ENCODE peak calls at places on chromosome 11, in seven cellular contexts. W is sigmoid colon, X is GM12878, S is GM23338, K is HL-60, B is SK-N-SH, Q is K562. G is an unnamed sample.

GRCh38 chr11:793556-793955 is 3.7 kb upstream of the CEND1 start:
- DNase-seq in Q (no peak), W (no peak), B (no peak), X (no peak), S (no peak), K (no peak), G (no peak)

GRCh38 chr11:84865791-84866535 is 761.2 kb downstream of the DLG2 start:
- DNase-seq in S (no peak), B (no peak), W (no peak), Q (no peak), K (no peak), X (no peak), G (no peak)

GRCh38 chr11:13463779-13464290 is 813 bp upstream of the BTBD10 start:
- DNase-seq in B (no peak), Q (peak), W (no peak), K (peak), S (no peak), X (no peak), G (no peak)

GRCh38 chr11:89503422-89503821 is 12.2 kb upstream of the NOX4 start:
- DNase-seq in X (no peak), Q (no peak), S (no peak), K (no peak), B (no peak), W (no peak), G (no peak)

GRCh38 chr11:106333678-106334077 is 256.2 kb downstream of the AASDHPPT start:
- DNase-seq in B (no peak), X (no peak), S (no peak), K (no peak), W (no peak), Q (no peak), G (no peak)

GRCh38 chr11:68020575-68020974 is 9.9 kb upstream of the NDUFS8 start:
- DNase-seq in W (no peak), K (no peak), B (peak), Q (no peak), S (peak), X (no peak), G (peak)

GRCh38 chr11:129955282-129955681 is 47.4 kb downstream of the PRDM10 start:
- DNase-seq in W (no peak), B (no peak), Q (no peak), X (no peak), K (no peak), S (no peak), G (no peak)

GRCh38 chr11:71120346-71120963 is 131.9 kb downstream of the SHANK2 start:
- DNase-seq in W (no peak), Q (peak), X (no peak), S (peak), K (no peak), B (no peak), G (peak)

GRCh38 chr11:21289686-21290085 is 620.3 kb downstream of the NELL1 start:
- DNase-seq in W (no peak), Q (no peak), B (no peak), X (no peak), K (no peak), S (peak), G (no peak)

GRCh38 chr11:6705905-6706535 is 22.9 kb upstream of the MRPL17 start:
- DNase-seq in Q (peak), W (no peak), S (peak), B (peak), K (peak), X (no peak), G (peak)

GRCh38 chr11:117814766-117815261 is 9.7 kb downstream of the FXYD2 start:
- DNase-seq in S (no peak), B (no peak), Q (peak), W (peak), X (peak), K (peak), G (peak)

GRCh38 chr11:118715837-118716260 is 36.4 kb upstream of the TREH start:
- DNase-seq in X (no peak), B (no peak), S (peak), K (no peak), W (no peak), Q (peak), G (no peak)

GRCh38 chr11:44247508-44247907 is 62.4 kb downstream of the ALX4 start:
- DNase-seq in W (no peak), B (no peak), K (no peak), S (no peak), X (no peak), Q (no peak), G (no peak)

GRCh38 chr11:25766332-25767015 is 565.5 kb upstream of the ANO3 start:
- DNase-seq in B (no peak), K (no peak), W (no peak), S (no peak), Q (no peak), X (no peak), G (no peak)

GRCh38 chr11:25771605-25772004 is 560.3 kb upstream of the ANO3 start:
- DNase-seq in Q (no peak), K (no peak), X (no peak), S (no peak), B (no peak), W (no peak), G (no peak)

GRCh38 chr11:25769287-25769686 is 562.6 kb upstream of the ANO3 start:
- DNase-seq in W (no peak), Q (no peak), B (no peak), K (no peak), X (no peak), S (no peak), G (no peak)
- TF ChIP-seq POLR2AphosphoS5 in W (no peak), Q (no peak), B (no peak), K (no peak), X (no peak), S (no peak), G (no peak)

GRCh38 chr11:45354976-45355705 is 69.0 kb upstream of the SYT13 start:
- DNase-seq in S (peak), X (no peak), W (peak), B (peak), Q (peak), K (peak), G (peak)
- TF ChIP-seq POLR2AphosphoS5 in S (peak), X (no peak), W (peak), B (peak), Q (peak), K (peak), G (peak)

DNA sequence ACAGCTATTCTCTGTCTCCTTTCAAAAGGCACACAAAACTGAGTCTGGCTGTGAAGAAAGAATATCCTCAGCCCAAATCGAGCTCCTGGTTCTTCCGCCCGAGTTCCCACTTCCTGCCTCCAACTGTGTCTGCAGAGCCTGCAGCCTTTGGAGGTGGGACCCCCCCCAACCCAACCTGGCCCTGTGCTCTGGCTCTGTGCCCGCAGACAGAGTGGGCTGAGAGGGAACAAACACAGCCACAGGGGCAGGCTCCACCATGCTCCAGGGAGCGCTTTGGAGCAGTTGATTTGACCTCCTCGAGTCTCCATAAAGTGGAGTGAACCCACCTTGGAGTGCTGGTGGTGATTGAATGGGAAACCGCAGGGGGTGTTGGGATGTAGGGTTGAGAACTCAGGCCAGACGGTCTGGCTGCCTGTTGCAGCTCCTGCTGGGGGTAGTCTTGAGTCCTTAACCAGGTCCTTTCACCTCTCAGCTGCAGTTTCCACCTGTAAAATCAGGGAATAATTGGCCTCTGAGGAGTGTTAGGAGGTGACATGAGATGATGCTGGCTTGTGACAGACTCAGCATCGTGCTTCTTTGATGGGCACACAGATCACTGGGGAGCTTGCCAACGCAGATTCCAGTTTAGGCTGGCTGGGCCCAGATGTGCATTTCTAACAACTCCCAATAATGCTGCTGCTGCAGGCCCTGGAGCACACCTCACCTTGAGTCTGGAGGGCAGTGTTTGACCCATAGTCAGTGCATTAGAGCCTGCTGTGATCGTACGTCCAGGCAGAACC is 11.4 kb downstream of the DAGLA start:
- DNase-seq in Q (no peak), B (no peak), X (no peak), S (peak), W (no peak), K (no peak), G (no peak)
- TF ChIP-seq POLR2AphosphoS5 in Q (no peak), B (no peak), X (no peak), S (no peak), W (no peak), K (no peak), G (no peak)

GRCh38 chr11:121464352-121464946 is 11.7 kb upstream of the SORL1-AS1 start:
- DNase-seq in W (peak), B (peak), X (no peak), S (no peak), K (no peak), Q (peak), G (no peak)
- TF ChIP-seq POLR2AphosphoS5 in W (peak), B (peak), X (peak), S (no peak), K (no peak), Q (no peak), G (peak)

GRCh38 chr11:4496555-4497248 is 14.3 kb downstream of the OR52K1 start:
- DNase-seq in Q (no peak), B (no peak), S (no peak), X (no peak), K (no peak), W (no peak), G (peak)
- TF ChIP-seq POLR2AphosphoS5 in Q (no peak), B (no peak), S (no peak), X (no peak), K (no peak), W (no peak), G (peak)

GRCh38 chr11:77411238-77411637 is 62.7 kb downstream of the PAK1 start:
- DNase-seq in S (peak), W (peak), B (no peak), Q (no peak), K (peak), X (no peak), G (no peak)
- TF ChIP-seq POLR2AphosphoS5 in S (no peak), W (no peak), B (no peak), Q (no peak), K (no peak), X (no peak), G (no peak)

DNA sequence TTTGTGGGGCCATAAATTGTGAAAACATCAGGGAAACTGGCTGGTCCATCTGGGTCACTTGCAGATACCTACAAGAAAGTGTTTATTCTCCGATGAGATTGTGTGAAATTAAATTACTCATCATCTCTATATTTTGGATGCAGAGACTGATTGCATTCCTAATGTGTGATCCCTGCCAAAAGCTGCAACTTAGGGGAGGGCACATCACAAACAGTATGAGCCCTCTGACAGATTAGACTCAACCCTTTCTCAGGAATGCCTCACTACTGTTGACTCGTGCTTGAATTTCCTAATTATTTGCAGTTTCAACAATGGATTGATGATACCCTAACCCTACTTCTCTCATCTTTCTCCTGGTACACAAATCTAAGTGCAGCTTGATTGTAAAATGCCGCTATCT is 10.3 kb upstream of the CLNS1A start:
- DNase-seq in S (no peak), B (no peak), Q (no peak), W (no peak), X (no peak), K (no peak), G (no peak)
- TF ChIP-seq POLR2AphosphoS5 in S (no peak), B (no peak), Q (no peak), W (no peak), X (no peak), K (no peak), G (no peak)

G was measured in stomach.